ENCODE peak calls at places on chromosomes 1 and 21, in seven cellular contexts. V, D, E, T, F, Z and C are unnamed samples.

GRCh38 chr1:179883739-179884138 is 1.7 kb downstream of the TOR1AIP1 start:
- DNase-seq in V (no peak), D (peak; percentile 42), E (peak; percentile 86), T (peak; percentile 36), F (peak; percentile 82), Z (no peak), C (peak; percentile 57)

GRCh38 chr21:36079671-36080070 is 9.8 kb downstream of the CBR1 start:
- DNase-seq in V (no peak), D (no peak), E (no peak), T (no peak), F (no peak), Z (no peak), C (no peak)

GRCh38 chr1:39497570-39497969 is 6.1 kb downstream of the BMP8A start:
- DNase-seq in V (no peak), D (no peak), E (no peak), T (no peak), F (no peak), Z (no peak), C (no peak)

GRCh38 chr1:8941906-8942305 is 3.8 kb upstream of the CA6 start:
- DNase-seq in V (no peak), D (peak; percentile 91), E (peak; percentile 56), T (peak; percentile 65), F (peak; percentile 41), Z (no peak), C (no peak)

GRCh38 chr1:4002061-4002521 is 102.0 kb upstream of the C1orf174 start:
- DNase-seq in V (no peak), D (no peak), E (no peak), T (no peak), F (no peak), Z (no peak), C (peak; percentile 24)

GRCh38 chr1:183635112-183635605 is 424 bp downstream of the ARPC5 start:
- DNase-seq in V (no peak), D (no peak), E (no peak), T (no peak), F (peak; percentile 46), Z (peak; percentile 64), C (no peak)

GRCh38 chr1:222104097-222104496 is 362.2 kb upstream of the DUSP10 start:
- DNase-seq in V (no peak), D (no peak), E (no peak), T (no peak), F (no peak), Z (no peak), C (no peak)

GRCh38 chr1:47189844-47190562 is at the start of gene PDZK1IP1:
- DNase-seq in V (no peak), D (peak; percentile 67), E (peak; percentile 53), T (peak; percentile 38), F (no peak), Z (peak; percentile 54), C (peak; percentile 47)

GRCh38 chr1:10538608-10539355 is 64.0 kb downstream of the PEX14 start:
- DNase-seq in V (no peak), D (peak; percentile 28), E (no peak), T (peak; percentile 34), F (no peak), Z (no peak), C (no peak)

GRCh38 chr1:165637427-165637826 is 6.4 kb downstream of the MGST3 start:
- DNase-seq in V (no peak), D (peak; percentile 80), E (peak; percentile 21), T (peak; percentile 41), F (peak; percentile 85), Z (no peak), C (no peak)

GRCh38 chr1:167563579-167564246 is 10.2 kb upstream of the CREG1 start:
- DNase-seq in V (no peak), D (no peak), E (no peak), T (no peak), F (no peak), Z (no peak), C (no peak)

GRCh38 chr1:63593303-63593886 is at the start of gene PGM1:
- DNase-seq in V (peak; percentile 49), D (peak; percentile 80), E (no peak), T (peak; percentile 76), F (peak; percentile 78), Z (peak; percentile 84), C (peak; percentile 92)

GRCh38 chr1:34858901-34859441 is 578 bp downstream of the SMIM12 start:
- DNase-seq in V (no peak), D (peak; percentile 28), E (no peak), T (peak; percentile 46), F (peak; percentile 34), Z (no peak), C (no peak)

GRCh38 chr1:233443040-233443439 is 115.5 kb downstream of the MAP3K21 start:
- DNase-seq in V (no peak), D (no peak), E (no peak), T (no peak), F (no peak), Z (no peak), C (no peak)

GRCh38 chr1:31731049-31731565 is 27.3 kb upstream of the COL16A1 start:
- DNase-seq in V (no peak), D (no peak), E (no peak), T (no peak), F (no peak), Z (no peak), C (no peak)

GRCh38 chr1:31122101-31122735 is 56.7 kb upstream of the PUM1 start:
- DNase-seq in V (no peak), D (no peak), E (peak; percentile 61), T (no peak), F (no peak), Z (no peak), C (peak; percentile 34)

GRCh38 chr1:34744851-34745250 is 10.0 kb upstream of the GJB5 start:
- DNase-seq in V (no peak), D (no peak), E (no peak), T (no peak), F (no peak), Z (no peak), C (no peak)

GRCh38 chr1:219659682-219660081 is 46.8 kb upstream of the ZC3H11B start:
- DNase-seq in V (no peak), D (peak; percentile 80), E (peak; percentile 64), T (peak; percentile 21), F (no peak), Z (no peak), C (no peak)

GRCh38 chr1:83761084-83761760 is 237.7 kb downstream of the TTLL7 start:
- DNase-seq in V (no peak), D (no peak), E (no peak), T (no peak), F (no peak), Z (no peak), C (no peak)
- H3K27ac ChIP-seq in V (no peak overlapping the region), D (no peak overlapping the region), E (no peak overlapping the region), T (no peak overlapping the region), F (no peak overlapping the region), Z (no peak overlapping the region), C (no peak overlapping the region)

DNA sequence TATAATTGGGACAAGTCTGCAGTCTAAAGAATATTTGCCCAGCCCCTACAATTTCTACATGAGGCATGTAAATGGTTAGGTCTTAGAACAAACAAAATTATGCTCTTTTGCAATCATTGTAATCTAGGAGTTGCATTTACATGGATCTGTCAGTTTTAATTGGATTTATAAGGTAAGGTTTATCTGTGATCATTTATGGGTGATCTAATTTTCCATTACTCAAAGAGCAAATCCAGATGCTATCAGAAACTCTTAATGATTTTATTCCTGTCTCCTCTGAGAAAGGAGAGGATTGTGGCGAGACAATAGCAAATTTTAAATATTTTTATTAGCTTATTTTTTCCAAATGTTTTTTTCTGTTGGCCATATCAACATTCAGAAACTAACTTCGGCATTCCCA is 14.1 kb upstream of the NEGR1 start:
- DNase-seq in V (no peak), D (no peak), E (no peak), T (no peak), F (no peak), Z (no peak), C (no peak)
- H2AK5ac ChIP-seq in V (no peak overlapping the region), D (no peak overlapping the region), E (no peak overlapping the region), T (no peak overlapping the region), F (no peak overlapping the region), Z (no peak overlapping the region), C (no peak overlapping the region)

GRCh38 chr1:207755846-207756692 is 4.2 kb downstream of the CD46 start:
- DNase-seq in V (no peak), D (no peak), E (no peak), T (no peak), F (no peak), Z (no peak), C (no peak)

GRCh38 chr1:207753611-207754010 is 1.8 kb downstream of the CD46 start:
- DNase-seq in V (no peak), D (no peak), E (no peak), T (no peak), F (no peak), Z (no peak), C (no peak)

GRCh38 chr1:207754942-207755689 is 3.3 kb downstream of the CD46 start:
- DNase-seq in V (no peak), D (no peak), E (no peak), T (no peak), F (no peak), Z (no peak), C (no peak)

GRCh38 chr1:207752456-207753132 is 740 bp downstream of the CD46 start:
- DNase-seq in V (no peak), D (peak; percentile 13), E (peak; percentile 33), T (peak; percentile 40), F (peak; percentile 69), Z (peak; percentile 56), C (no peak)

GRCh38 chr1:207754011-207754410 is 2.2 kb downstream of the CD46 start:
- DNase-seq in V (no peak), D (no peak), E (no peak), T (no peak), F (no peak), Z (no peak), C (no peak)
- H3K27ac ChIP-seq in V (no peak overlapping the region), D (no peak overlapping the region), E (no peak overlapping the region), T (no peak overlapping the region), F (no peak overlapping the region), Z (no peak overlapping the region), C (no peak overlapping the region)

GRCh38 chr1:40853113-40853999 is 8.8 kb downstream of the CITED4 start:
- DNase-seq in V (no peak), D (no peak), E (no peak), T (no peak), F (no peak), Z (no peak), C (no peak)

GRCh38 chr1:40848530-40849189 is 13.5 kb downstream of the CITED4 start:
- DNase-seq in V (peak; percentile 51), D (peak; percentile 68), E (peak; percentile 85), T (peak; percentile 72), F (peak; percentile 91), Z (peak; percentile 73), C (peak; percentile 87)

GRCh38 chr1:40851643-40852042 is 10.5 kb downstream of the CITED4 start:
- DNase-seq in V (no peak), D (no peak), E (no peak), T (no peak), F (no peak), Z (no peak), C (no peak)

GRCh38 chr1:40847023-40847740 is 15.0 kb downstream of the CITED4 start:
- DNase-seq in V (no peak), D (peak; percentile 18), E (peak; percentile 57), T (no peak), F (no peak), Z (no peak), C (peak; percentile 58)

GRCh38 chr1:40849801-40850592 is 12.2 kb downstream of the CITED4 start:
- DNase-seq in V (peak; percentile 74), D (peak; percentile 49), E (peak; percentile 59), T (peak; percentile 61), F (peak; percentile 81), Z (peak; percentile 89), C (peak; percentile 79)
- H2AK5ac ChIP-seq in V (no peak overlapping the region), D (no peak overlapping the region), E (no peak overlapping the region), T (no peak overlapping the region), F (no peak overlapping the region), Z (no peak overlapping the region), C (no peak overlapping the region)

GRCh38 chr1:94281361-94282142 is 44.2 kb upstream of the ARHGAP29 start:
- DNase-seq in V (no peak), D (no peak), E (no peak), T (no peak), F (no peak), Z (no peak), C (no peak)
- H3K27ac ChIP-seq in V (no peak overlapping the region), D (no peak overlapping the region), E (no peak overlapping the region), T (no peak overlapping the region), F (no peak overlapping the region), Z (no peak overlapping the region), C (no peak overlapping the region)